ENCODE peak calls at places on chromosome 16, in four cellular contexts. One of them, this sample, is unnamed.

GRCh38 chr16:6341993-6342392 is 990.7 kb upstream of the RBFOX1 start:
- DNase-seq in cardiac muscle cell: no peak
- DNase-seq in body of pancreas: no peak
- DNase-seq in tibial artery: no peak
- DNase-seq in this sample: no peak

GRCh38 chr16:58510776-58511628 is 4.3 kb upstream of the SETD6 start:
- DNase-seq in cardiac muscle cell: no peak
- DNase-seq in body of pancreas: peak; percentile 4
- DNase-seq in tibial artery: no peak
- DNase-seq in this sample: no peak

GRCh38 chr16:75580-76501 is 2.2 kb upstream of the MPG start:
- DNase-seq in cardiac muscle cell: no peak
- DNase-seq in tibial artery: peak; percentile 91
- DNase-seq in body of pancreas: peak; percentile 66
- DNase-seq in this sample: peak; percentile 92

GRCh38 chr16:64590516-64590915 is 531.3 kb downstream of the CDH11 start:
- DNase-seq in cardiac muscle cell: no peak
- DNase-seq in tibial artery: no peak
- DNase-seq in body of pancreas: no peak
- DNase-seq in this sample: peak; percentile 22

GRCh38 chr16:30051518-30051917 is 14.0 kb upstream of the ALDOA start:
- DNase-seq in cardiac muscle cell: no peak
- DNase-seq in tibial artery: no peak
- DNase-seq in body of pancreas: no peak
- DNase-seq in this sample: peak; percentile 65

GRCh38 chr16:50696575-50697420 is 3.4 kb downstream of the NOD2 start:
- DNase-seq in tibial artery: peak; percentile 84
- DNase-seq in body of pancreas: peak; percentile 51
- DNase-seq in cardiac muscle cell: no peak
- DNase-seq in this sample: peak; percentile 45

GRCh38 chr16:50338371-50339231 is 30.2 kb downstream of the BRD7 start:
- DNase-seq in cardiac muscle cell: no peak
- DNase-seq in tibial artery: no peak
- DNase-seq in body of pancreas: no peak
- DNase-seq in this sample: no peak

GRCh38 chr16:87490091-87490798 is 2.6 kb downstream of the ZCCHC14 start:
- DNase-seq in tibial artery: no peak
- DNase-seq in cardiac muscle cell: no peak
- DNase-seq in body of pancreas: no peak
- DNase-seq in this sample: peak; percentile 19

GRCh38 chr16:78686601-78687000 is 587.1 kb downstream of the WWOX start:
- DNase-seq in cardiac muscle cell: no peak
- DNase-seq in body of pancreas: no peak
- DNase-seq in tibial artery: no peak
- DNase-seq in this sample: no peak

GRCh38 chr16:86969716-86970115 is 347.5 kb downstream of the C16orf95 start:
- DNase-seq in tibial artery: no peak
- DNase-seq in body of pancreas: no peak
- DNase-seq in cardiac muscle cell: no peak
- DNase-seq in this sample: no peak

GRCh38 chr16:68079616-68080344 is 5.4 kb upstream of the NFATC3 start:
- DNase-seq in body of pancreas: peak; percentile 50
- DNase-seq in tibial artery: peak; percentile 69
- DNase-seq in cardiac muscle cell: no peak
- DNase-seq in this sample: peak; percentile 62

GRCh38 chr16:4212934-4213296 is 29.0 kb downstream of the SRL start:
- DNase-seq in body of pancreas: no peak
- DNase-seq in cardiac muscle cell: no peak
- DNase-seq in tibial artery: no peak
- DNase-seq in this sample: peak; percentile 21

GRCh38 chr16:27699540-27699939 is 149.6 kb downstream of the KATNIP start:
- DNase-seq in tibial artery: no peak
- DNase-seq in body of pancreas: no peak
- DNase-seq in cardiac muscle cell: no peak
- DNase-seq in this sample: no peak

GRCh38 chr16:81521141-81521626 is 76.6 kb downstream of the CMIP start:
- DNase-seq in body of pancreas: peak; percentile 34
- DNase-seq in tibial artery: no peak
- DNase-seq in cardiac muscle cell: no peak
- DNase-seq in this sample: no peak

GRCh38 chr16:68328151-68328859 is 17.5 kb downstream of the PRMT7 start:
- DNase-seq in cardiac muscle cell: peak; percentile 88
- DNase-seq in tibial artery: peak; percentile 78
- DNase-seq in body of pancreas: peak; percentile 83
- DNase-seq in this sample: peak; percentile 88

GRCh38 chr16:1708768-1709180 is 2.8 kb downstream of the MAPK8IP3 start:
- DNase-seq in body of pancreas: no peak
- DNase-seq in cardiac muscle cell: peak; percentile 70
- DNase-seq in tibial artery: no peak
- DNase-seq in this sample: peak; percentile 57

GRCh38 chr16:29705030-29705429 is 26.1 kb downstream of the QPRT start:
- DNase-seq in tibial artery: no peak
- DNase-seq in cardiac muscle cell: no peak
- DNase-seq in body of pancreas: no peak
- DNase-seq in this sample: no peak

GRCh38 chr16:78925071-78925714 is 675.3 kb downstream of the MAF start:
- DNase-seq in tibial artery: no peak
- DNase-seq in cardiac muscle cell: peak; percentile 23
- DNase-seq in body of pancreas: peak; percentile 52
- DNase-seq in this sample: no peak

GRCh38 chr16:57645691-57646387 is 17.4 kb downstream of the ADGRG1 start:
- DNase-seq in cardiac muscle cell: no peak
- DNase-seq in body of pancreas: no peak
- DNase-seq in tibial artery: no peak
- DNase-seq in this sample: peak; percentile 69

GRCh38 chr16:71479420-71479819 is 9.7 kb downstream of the ZNF19 start:
- DNase-seq in tibial artery: no peak
- DNase-seq in cardiac muscle cell: peak; percentile 32
- DNase-seq in body of pancreas: peak; percentile 13
- DNase-seq in this sample: peak; percentile 53

GRCh38 chr16:30096105-30096861 is at the start of gene YPEL3:
- DNase-seq in body of pancreas: peak; percentile 97
- DNase-seq in cardiac muscle cell: peak; percentile 91
- DNase-seq in tibial artery: peak; percentile 94
- DNase-seq in this sample: peak; percentile 89

GRCh38 chr16:57893559-57894389 is 77.2 kb downstream of the CNGB1 start:
- DNase-seq in tibial artery: no peak
- DNase-seq in cardiac muscle cell: no peak
- DNase-seq in body of pancreas: peak; percentile 25
- DNase-seq in this sample: peak; percentile 97

GRCh38 chr16:23590181-23590580 is 5.9 kb downstream of the NDUFAB1 start:
- DNase-seq in tibial artery: no peak
- DNase-seq in body of pancreas: no peak
- DNase-seq in cardiac muscle cell: no peak
- DNase-seq in this sample: no peak

GRCh38 chr16:23595246-23595950 is 718 bp downstream of the NDUFAB1 start:
- DNase-seq in cardiac muscle cell: peak; percentile 23
- DNase-seq in body of pancreas: peak; percentile 6
- DNase-seq in tibial artery: no peak
- DNase-seq in this sample: peak; percentile 6

GRCh38 chr16:23595951-23596720 is at the start of gene NDUFAB1:
- DNase-seq in cardiac muscle cell: peak; percentile 95
- DNase-seq in body of pancreas: peak; percentile 95
- DNase-seq in tibial artery: peak; percentile 86
- DNase-seq in this sample: peak; percentile 85

GRCh38 chr16:23597003-23597756 is 1.1 kb upstream of the NDUFAB1 start:
- DNase-seq in tibial artery: no peak
- DNase-seq in cardiac muscle cell: peak; percentile 16
- DNase-seq in body of pancreas: peak; percentile 14
- DNase-seq in this sample: peak; percentile 18

GRCh38 chr16:23594186-23594585 is 1.9 kb downstream of the NDUFAB1 start:
- DNase-seq in body of pancreas: no peak
- DNase-seq in cardiac muscle cell: peak; percentile 42
- DNase-seq in tibial artery: no peak
- DNase-seq in this sample: no peak
- H3K4me3 ChIP-seq in body of pancreas: no peak overlapping the region
- H3K4me3 ChIP-seq in cardiac muscle cell: no peak overlapping the region
- H3K4me3 ChIP-seq in tibial artery: no peak overlapping the region
- H3K4me3 ChIP-seq in this sample: no peak overlapping the region

DNA sequence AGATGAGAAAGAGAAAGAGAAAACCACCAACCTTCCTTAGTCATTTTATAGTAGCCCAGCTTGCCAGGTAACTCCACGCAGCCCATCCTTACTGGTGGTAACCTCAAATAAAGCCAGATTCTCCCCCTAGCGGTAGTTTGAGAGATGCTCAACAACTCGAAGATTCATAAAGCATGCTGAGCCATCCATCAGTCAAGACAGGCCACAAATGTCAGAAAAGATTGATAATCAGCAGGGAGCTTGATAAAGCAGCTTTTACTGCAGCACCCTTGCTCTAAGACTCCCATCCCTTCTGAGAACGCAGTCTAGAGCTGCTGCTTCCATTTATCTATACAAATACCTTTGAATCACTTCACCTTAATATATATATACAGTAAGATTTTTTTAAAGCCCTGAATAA is 451.5 kb upstream of the HSBP1 start:
- DNase-seq in cardiac muscle cell: peak; percentile 81
- DNase-seq in body of pancreas: peak; percentile 12
- DNase-seq in tibial artery: no peak
- DNase-seq in this sample: peak; percentile 79
- TF ChIP-seq CTCF in cardiac muscle cell: peak; percentile 79
- TF ChIP-seq CTCF in body of pancreas: no peak
- TF ChIP-seq CTCF in tibial artery: peak; percentile 55
- TF ChIP-seq CTCF in this sample: peak; percentile 83

GRCh38 chr16:89191901-89192184 is 8.5 kb downstream of the SLC22A31 start:
- DNase-seq in cardiac muscle cell: no peak
- DNase-seq in tibial artery: no peak
- DNase-seq in body of pancreas: no peak
- DNase-seq in this sample: no peak
- H3K4me3 ChIP-seq in cardiac muscle cell: peak overlapping the region; percentile 43
- H3K4me3 ChIP-seq in tibial artery: peak overlapping the region; percentile 25
- H3K4me3 ChIP-seq in body of pancreas: no peak overlapping the region
- H3K4me3 ChIP-seq in this sample: peak overlapping the region; percentile 49

GRCh38 chr16:2785101-2785991 is 2.0 kb downstream of the PRSS33 start:
- DNase-seq in tibial artery: no peak
- DNase-seq in body of pancreas: no peak
- DNase-seq in cardiac muscle cell: no peak
- DNase-seq in this sample: no peak
- TF ChIP-seq CTCF in tibial artery: no peak
- TF ChIP-seq CTCF in body of pancreas: no peak
- TF ChIP-seq CTCF in cardiac muscle cell: peak; percentile 11
- TF ChIP-seq CTCF in this sample: no peak

GRCh38 chr16:15880434-15880833 is 8.0 kb downstream of the CEP20 start:
- DNase-seq in body of pancreas: no peak
- DNase-seq in cardiac muscle cell: no peak
- DNase-seq in tibial artery: no peak
- DNase-seq in this sample: no peak
- H3K4me3 ChIP-seq in body of pancreas: no peak overlapping the region
- H3K4me3 ChIP-seq in cardiac muscle cell: no peak overlapping the region
- H3K4me3 ChIP-seq in tibial artery: no peak overlapping the region
- H3K4me3 ChIP-seq in this sample: no peak overlapping the region

This sample was measured in fibroblast of pulmonary artery.